ENCODE peak calls at places on chromosomes 4 and X, in four cellular contexts. H is AG09309, O is thoracic aorta, M is HAP-1. T is an unnamed sample.

GRCh38 chr4:24573582-24573981 is 10.8 kb downstream of the DHX15 start:
- DNase-seq in H (no peak), M (no peak), O (no peak), T (no peak)

GRCh38 chrX:6377365-6377764 is 148.7 kb upstream of the NLGN4X start:
- DNase-seq in M (no peak), H (no peak), O (no peak), T (no peak)

GRCh38 chr4:83320548-83320947 is 14.1 kb downstream of the HPSE start:
- DNase-seq in O (peak), M (no peak), H (no peak), T (no peak)

GRCh38 chr4:29565256-29565655 is 1154.9 kb upstream of the PCDH7 start:
- DNase-seq in H (no peak), M (no peak), O (no peak), T (no peak)

GRCh38 chrX:120282697-120283096 is 28.6 kb downstream of the TMEM255A start:
- DNase-seq in M (no peak), H (no peak), O (no peak), T (no peak)

GRCh38 chrX:2424317-2424716 is 76.5 kb downstream of the DHRSX start:
- DNase-seq in M (no peak), O (no peak), H (no peak), T (no peak)

GRCh38 chr4:3675251-3676115 is 90.7 kb upstream of the ADRA2C start:
- DNase-seq in O (no peak), M (no peak), H (no peak), T (no peak)

GRCh38 chr4:67871867-67872266 is 11.9 kb downstream of the TMPRSS11D start:
- DNase-seq in H (peak), O (no peak), M (peak), T (no peak)

GRCh38 chr4:124803641-124804040 is 91.1 kb upstream of the ANKRD50 start:
- DNase-seq in O (no peak), H (no peak), M (no peak), T (no peak)

GRCh38 chr4:122533841-122534240 is 77.3 kb upstream of the IL2 start:
- DNase-seq in H (no peak), M (no peak), O (no peak), T (no peak)

GRCh38 chr4:13601848-13602247 is 25.7 kb downstream of the BOD1L1 start:
- DNase-seq in O (no peak), H (no peak), M (no peak), T (no peak)

GRCh38 chr4:38069271-38069760 is 109.1 kb downstream of the PTTG2 start:
- DNase-seq in O (no peak), H (no peak), M (no peak), T (no peak)

GRCh38 chr4:125313497-125313896 is 1.3 kb upstream of the FAT4 start:
- DNase-seq in H (peak), M (peak), O (no peak), T (peak)

GRCh38 chrX:29788991-29789699 is 426.2 kb upstream of the MAGEB2 start:
- DNase-seq in H (no peak), M (peak), O (no peak), T (no peak)
- H3K4me3 ChIP-seq in H (no peak), M (no peak), O (no peak), T (no peak)

GRCh38 chr4:81604683-81605082 is 133.0 kb upstream of the RASGEF1B start:
- DNase-seq in H (no peak), M (no peak), O (no peak), T (no peak)

GRCh38 chr4:81601270-81601694 is 129.6 kb upstream of the RASGEF1B start:
- DNase-seq in O (no peak), M (no peak), H (no peak), T (no peak)

GRCh38 chr4:81602853-81603252 is 131.1 kb upstream of the RASGEF1B start:
- DNase-seq in O (no peak), H (no peak), M (no peak), T (no peak)

GRCh38 chr4:81599646-81600231 is 128.0 kb upstream of the RASGEF1B start:
- DNase-seq in H (no peak), O (no peak), M (no peak), T (no peak)

DNA sequence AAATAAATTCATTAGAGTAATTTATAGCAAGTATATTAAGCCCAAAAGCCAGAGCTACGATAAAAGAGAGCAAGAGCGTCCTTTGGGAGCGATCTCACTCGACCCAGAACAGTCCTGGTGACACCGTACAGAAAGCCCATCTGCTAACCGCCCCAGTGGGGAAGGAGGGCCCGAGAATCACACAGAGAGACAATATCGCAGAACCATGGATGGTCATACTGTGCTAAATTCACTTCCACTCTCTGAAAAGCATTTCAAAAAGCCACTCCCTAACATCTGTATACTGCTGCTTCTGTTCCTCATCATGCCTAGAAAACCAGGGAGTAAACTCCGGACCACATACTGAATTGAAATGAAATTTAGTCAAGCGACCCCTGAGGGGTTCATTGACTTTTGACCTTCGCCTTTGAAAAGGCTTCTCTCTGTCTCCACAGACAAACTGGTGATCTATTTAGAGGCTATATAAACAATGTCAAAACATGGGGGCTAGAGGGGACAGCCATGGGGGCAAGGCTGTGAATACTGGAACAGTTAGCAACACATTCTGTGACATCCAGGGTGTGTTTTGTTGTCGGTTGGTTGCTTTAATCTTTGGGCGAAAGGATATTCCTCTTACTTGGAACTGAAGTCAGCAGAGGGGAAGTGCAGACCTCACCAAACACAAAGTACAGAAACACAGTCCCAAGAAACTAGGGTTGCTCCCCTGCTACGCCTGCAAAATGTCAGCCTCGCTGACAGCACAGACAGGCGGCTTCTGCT is 129.0 kb upstream of the RASGEF1B start:
- DNase-seq in O (no peak), M (no peak), H (no peak), T (no peak)
- H3K4me3 ChIP-seq in O (no peak), M (no peak), H (no peak), T (no peak)

GRCh38 chr4:147814334-147814733 is 82.4 kb downstream of the ARHGAP10 start:
- DNase-seq in H (no peak), M (no peak), O (no peak), T (no peak)

GRCh38 chr4:147815741-147816140 is 83.9 kb downstream of the ARHGAP10 start:
- DNase-seq in H (no peak), M (no peak), O (no peak), T (no peak)

GRCh38 chr4:147816382-147817254 is 84.7 kb downstream of the ARHGAP10 start:
- DNase-seq in M (no peak), O (no peak), H (no peak), T (no peak)

GRCh38 chr4:147811878-147812277 is 80.0 kb downstream of the ARHGAP10 start:
- DNase-seq in H (no peak), O (no peak), M (no peak), T (no peak)

GRCh38 chr4:147813107-147813773 is 81.4 kb downstream of the ARHGAP10 start:
- DNase-seq in O (no peak), H (no peak), M (no peak), T (no peak)
- H3K4me3 ChIP-seq in O (peak), H (no peak), M (no peak), T (no peak)

DNA sequence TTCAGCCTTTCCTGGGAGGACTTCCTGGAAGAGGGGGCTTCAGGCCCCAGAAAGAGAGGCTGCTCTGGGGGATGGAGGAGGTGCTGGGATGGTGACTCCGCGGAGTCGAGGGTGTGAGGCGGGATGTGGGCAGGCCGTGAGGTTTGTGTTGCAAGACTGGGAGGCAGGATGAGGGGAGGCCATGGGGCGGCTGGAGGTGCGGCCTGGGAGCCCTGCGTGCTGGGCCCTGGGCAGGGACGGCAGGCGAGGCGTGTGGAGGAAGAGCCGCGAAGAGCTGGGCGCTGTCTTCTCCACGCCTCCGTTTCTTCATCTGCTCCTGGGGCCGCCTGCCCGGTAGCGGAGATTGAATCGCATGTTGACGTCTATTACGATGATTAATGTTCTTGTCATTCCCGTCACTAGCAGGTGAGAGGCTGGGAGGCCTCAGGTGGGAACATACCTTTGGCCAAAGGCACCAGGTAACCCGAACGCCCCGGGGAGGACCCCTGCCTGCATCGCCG is 854 bp upstream of the FGFRL1 start:
- DNase-seq in H (peak), M (no peak), O (peak), T (no peak)
- H3K4me3 ChIP-seq in H (peak), M (peak), O (peak), T (peak)

GRCh38 chr4:112002301-112002700 is 143.0 kb upstream of the FAM241A start:
- DNase-seq in H (no peak), M (no peak), O (no peak), T (no peak)

GRCh38 chr4:112003508-112003907 is 141.7 kb upstream of the FAM241A start:
- DNase-seq in H (no peak), M (no peak), O (no peak), T (no peak)

GRCh38 chr4:112005027-112005426 is 140.2 kb upstream of the FAM241A start:
- DNase-seq in M (no peak), H (no peak), O (no peak), T (no peak)

GRCh38 chr4:111994392-111994791 is 150.9 kb upstream of the FAM241A start:
- DNase-seq in M (no peak), H (no peak), O (no peak), T (no peak)

GRCh38 chr4:111999801-112000200 is 145.5 kb upstream of the FAM241A start:
- DNase-seq in H (no peak), M (no peak), O (no peak), T (no peak)
- H3K4me3 ChIP-seq in H (no peak), M (no peak), O (no peak), T (no peak)

DNA sequence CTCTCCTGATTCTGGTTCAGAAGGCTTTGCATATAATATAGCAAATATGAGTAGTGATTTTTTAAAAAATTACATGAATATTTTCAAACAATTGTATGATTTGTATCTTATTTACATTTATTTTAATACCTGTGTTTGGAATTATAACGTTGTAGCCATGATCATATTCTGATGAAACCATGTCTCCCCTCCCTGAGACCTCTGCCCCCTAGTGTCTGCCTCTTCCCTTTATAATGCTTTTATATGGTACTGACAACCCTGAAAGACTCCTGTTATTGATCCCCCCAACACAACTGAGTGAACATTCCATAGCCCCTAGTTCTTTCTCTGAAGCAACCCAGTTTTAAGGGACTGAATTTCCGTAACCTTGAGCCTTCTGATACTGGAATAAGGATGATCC is 187.4 kb downstream of the SOX3 start:
- DNase-seq in M (no peak), H (no peak), O (no peak), T (no peak)
- H3K4me3 ChIP-seq in M (no peak), H (no peak), O (no peak), T (no peak)

GRCh38 chr4:183100827-183101226 is 1.8 kb downstream of the WWC2 start:
- DNase-seq in O (no peak), M (no peak), H (no peak), T (no peak)

GRCh38 chr4:183098723-183099536 is at the start of gene WWC2:
- DNase-seq in O (peak), H (peak), M (peak), T (peak)

GRCh38 chr4:183099537-183100297 is 660 bp downstream of the WWC2 start:
- DNase-seq in M (no peak), O (no peak), H (no peak), T (no peak)

GRCh38 chr4:183101956-183102480 is 3.0 kb downstream of the WWC2 start:
- DNase-seq in O (no peak), H (no peak), M (no peak), T (no peak)

GRCh38 chr4:183100298-183100599 is 1.2 kb downstream of the WWC2 start:
- DNase-seq in M (no peak), O (no peak), H (no peak), T (no peak)
- H3K4me3 ChIP-seq in M (peak), O (peak), H (peak), T (peak)

GRCh38 chrX:107716816-107717700 is 58.5 kb downstream of the TSC22D3 start:
- DNase-seq in H (peak), O (peak), M (peak), T (no peak)

GRCh38 chrX:107714196-107714811 is 61.3 kb downstream of the TSC22D3 start:
- DNase-seq in H (no peak), O (no peak), M (no peak), T (no peak)

GRCh38 chrX:107713205-107714195 is 62.1 kb downstream of the TSC22D3 start:
- DNase-seq in M (no peak), O (no peak), H (no peak), T (no peak)

GRCh38 chrX:107716045-107716684 is 59.4 kb downstream of the TSC22D3 start:
- DNase-seq in M (no peak), H (no peak), O (no peak), T (no peak)

GRCh38 chrX:107715331-107716044 is 60.1 kb downstream of the TSC22D3 start:
- DNase-seq in H (no peak), M (no peak), O (no peak), T (no peak)
- H3K4me3 ChIP-seq in H (peak), M (peak), O (peak), T (peak)

GRCh38 chrX:101291204-101291603 is at the start of gene TAF7L:
- DNase-seq in M (no peak), O (no peak), H (no peak), T (no peak)
- H3K4me3 ChIP-seq in M (no peak), O (peak), H (no peak), T (peak)